ENCODE peak calls at places on chromosome 15, in six cellular contexts. C is transverse colon, U is mucosa of gallbladder, Z is NCI-H2227 treated with DMSO at 0.1 percent for 48 hours, Y is psoas muscle, K is H9. V is an unnamed sample.

GRCh38 chr15:56038015-56038414 is 44.6 kb upstream of the NEDD4 start:
- DNase-seq in Z (no peak), U (no peak), Y (no peak), C (no peak), K (no peak), V (no peak)

GRCh38 chr15:32688151-32688639 is 29.6 kb upstream of the GREM1 start:
- DNase-seq in K (no peak), Y (no peak), Z (no peak), C (no peak), U (no peak), V (no peak)

GRCh38 chr15:90994059-90994416 is 297 bp downstream of the PRC1 start:
- DNase-seq in U (no peak), C (no peak), Z (no peak), Y (peak), K (no peak), V (no peak)

GRCh38 chr15:47542312-47543094 is 174.8 kb upstream of the SEMA6D start:
- DNase-seq in C (no peak), Y (no peak), K (no peak), U (no peak), Z (no peak), V (no peak)

GRCh38 chr15:58361291-58361759 is 70.5 kb upstream of the LIPC start:
- DNase-seq in Y (no peak), Z (no peak), U (no peak), K (no peak), C (no peak), V (peak)

GRCh38 chr15:37873336-37873735 is 61.1 kb upstream of the TMCO5A start:
- DNase-seq in Y (no peak), K (no peak), Z (no peak), U (no peak), C (no peak), V (no peak)

GRCh38 chr15:66863382-66864085 is 161.5 kb downstream of the SMAD6 start:
- DNase-seq in Z (no peak), K (peak), C (peak), Y (no peak), U (no peak), V (no peak)

GRCh38 chr15:85470549-85471271 is 90.3 kb downstream of the AKAP13 start:
- DNase-seq in U (no peak), Y (no peak), K (no peak), Z (no peak), C (no peak), V (no peak)

GRCh38 chr15:32838820-32839219 is 121.0 kb downstream of the GREM1 start:
- DNase-seq in U (no peak), Y (peak), Z (peak), C (no peak), K (no peak), V (no peak)

GRCh38 chr15:66253296-66253642 is 281 bp downstream of the MEGF11 start:
- DNase-seq in Z (no peak), U (no peak), C (no peak), Y (no peak), K (peak), V (no peak)